ENCODE peak calls at places on chromosome 19, in nine cellular contexts. L is effector memory CD8-positive, alpha-beta T cell; S is Right ventricle myocardium inferior; Y is gastroesophageal sphincter; W is Right ventricle myocardium superior; G is naive thymus-derived CD4-positive, alpha-beta T cell; Z is left colon; H is stimulated activated naive CD8-positive, alpha-beta T cell treated with anti-CD3 and anti-CD28 coated beads, Interleukin-15, Interleukin-2, amounts not matched to agents 100 U/mL and 50 U/mL, for 24 hours; O is thoracic aorta. X is an unnamed sample.

GRCh38 chr19:29810504-29810871 is 1.3 kb upstream of the CCNE1 start:
- ATAC-seq in L (no peak), S (no peak), Y (no peak), W (peak), G (no peak), Z (no peak), H (no peak), O (no peak), X (no peak)

GRCh38 chr19:33177417-33177976 is 16.6 kb upstream of the LRP3 start:
- ATAC-seq in L (peak), S (no peak), Y (no peak), W (no peak), G (peak), Z (peak), H (no peak), O (peak), X (no peak)

GRCh38 chr19:40165362-40165937 is 25.8 kb upstream of the MAP3K10 start:
- ATAC-seq in L (peak), S (peak), Y (no peak), W (no peak), G (peak), Z (peak), H (peak), O (no peak), X (peak)

GRCh38 chr19:13959962-13960862 is 7.9 kb downstream of the DCAF15 start:
- ATAC-seq in L (peak), S (no peak), Y (no peak), W (peak), G (peak), Z (peak), H (no peak), O (no peak), X (peak)

GRCh38 chr19:2391118-2391725 is 31.2 kb downstream of the TMPRSS9 start:
- ATAC-seq in L (peak), S (no peak), Y (no peak), W (peak), G (peak), Z (peak), H (no peak), O (no peak), X (no peak)

GRCh38 chr19:16969127-16969526 is 57.5 kb downstream of the CPAMD8 start:
- ATAC-seq in L (no peak), S (peak), Y (no peak), W (no peak), G (no peak), Z (peak), H (no peak), O (no peak), X (no peak)

GRCh38 chr19:35462476-35462953 is 14.5 kb downstream of the FFAR2 start:
- ATAC-seq in L (peak), S (peak), Y (no peak), W (peak), G (peak), Z (peak), H (peak), O (no peak), X (peak)

GRCh38 chr19:45939792-45940514 is 25.4 kb upstream of the NANOS2 start:
- ATAC-seq in L (no peak), S (no peak), Y (no peak), W (no peak), G (no peak), Z (no peak), H (no peak), O (no peak), X (peak)

GRCh38 chr19:18046066-18046718 is 38.2 kb downstream of the ARRDC2 start:
- ATAC-seq in L (no peak), S (no peak), Y (no peak), W (no peak), G (no peak), Z (no peak), H (no peak), O (no peak), X (no peak)

GRCh38 chr19:45577111-45577905 is 7.3 kb downstream of the OPA3 start:
- ATAC-seq in L (no peak), S (peak), Y (peak), W (peak), G (no peak), Z (peak), H (no peak), O (no peak), X (no peak)

GRCh38 chr19:788821-789472 is 8.3 kb upstream of the PTBP1 start:
- ATAC-seq in L (no peak), S (peak), Y (peak), W (peak), G (peak), Z (no peak), H (no peak), O (no peak), X (no peak)

GRCh38 chr19:35206379-35206778 is 22.2 kb downstream of the FAM187B start:
- ATAC-seq in L (peak), S (no peak), Y (no peak), W (no peak), G (peak), Z (peak), H (peak), O (no peak), X (peak)

X was measured in stimulated activated memory B cell treated with anti-CD40 and anti-IgM and Interleukin-4, amounts not matched to agents 10 μg/mL and 1 μg/mL and 100 μg/mL, for 72 hours.